ENCODE peak calls at places on chromosome 14, in ten cellular contexts. One of them, this sample, is unnamed.

GRCh38 chr14:100223332-100224171 is 15.4 kb upstream of the YY1 start:
- DNase-seq in caudate nucleus: no peak
- DNase-seq in Right ventricle myocardium superior: no peak
- DNase-seq in ELR: no peak
- DNase-seq in GOT3: no peak
- DNase-seq in HTR-8/SVneo: no peak
- DNase-seq in dermis blood vessel endothelial cell: no peak
- DNase-seq in GDM1: no peak
- DNase-seq in AG08395: no peak
- DNase-seq in germinal center: no peak
- DNase-seq in this sample: no peak

GRCh38 chr14:70096866-70097265 is 91.9 kb downstream of the SLC8A3 start:
- DNase-seq in Right ventricle myocardium superior: no peak
- DNase-seq in caudate nucleus: no peak
- DNase-seq in dermis blood vessel endothelial cell: peak; percentile 27
- DNase-seq in AG08395: no peak
- DNase-seq in germinal center: no peak
- DNase-seq in GOT3: no peak
- DNase-seq in GDM1: no peak
- DNase-seq in HTR-8/SVneo: peak; percentile 64
- DNase-seq in ELR: peak; percentile 32
- DNase-seq in this sample: no peak

GRCh38 chr14:75725481-75725880 is 64.4 kb downstream of the TTLL5 start:
- DNase-seq in ELR: no peak
- DNase-seq in caudate nucleus: no peak
- DNase-seq in AG08395: no peak
- DNase-seq in germinal center: no peak
- DNase-seq in HTR-8/SVneo: no peak
- DNase-seq in dermis blood vessel endothelial cell: no peak
- DNase-seq in Right ventricle myocardium superior: no peak
- DNase-seq in GDM1: no peak
- DNase-seq in GOT3: no peak
- DNase-seq in this sample: no peak

GRCh38 chr14:103740991-103741689 is 25.5 kb downstream of the ZFYVE21 start:
- DNase-seq in GOT3: no peak
- DNase-seq in HTR-8/SVneo: no peak
- DNase-seq in AG08395: peak; percentile 56
- DNase-seq in ELR: peak; percentile 45
- DNase-seq in dermis blood vessel endothelial cell: peak; percentile 64
- DNase-seq in germinal center: no peak
- DNase-seq in Right ventricle myocardium superior: no peak
- DNase-seq in caudate nucleus: no peak
- DNase-seq in GDM1: no peak
- DNase-seq in this sample: no peak

GRCh38 chr14:64706119-64706465 is 1.9 kb downstream of the PLEKHG3 start:
- DNase-seq in GOT3: no peak
- DNase-seq in caudate nucleus: no peak
- DNase-seq in germinal center: no peak
- DNase-seq in dermis blood vessel endothelial cell: no peak
- DNase-seq in ELR: no peak
- DNase-seq in Right ventricle myocardium superior: no peak
- DNase-seq in AG08395: no peak
- DNase-seq in GDM1: no peak
- DNase-seq in HTR-8/SVneo: no peak
- DNase-seq in this sample: no peak

GRCh38 chr14:96676161-96676560 is 121.0 kb upstream of the VRK1 start:
- DNase-seq in GOT3: no peak
- DNase-seq in germinal center: no peak
- DNase-seq in HTR-8/SVneo: no peak
- DNase-seq in ELR: peak; percentile 17
- DNase-seq in dermis blood vessel endothelial cell: no peak
- DNase-seq in AG08395: no peak
- DNase-seq in Right ventricle myocardium superior: no peak
- DNase-seq in GDM1: no peak
- DNase-seq in caudate nucleus: no peak
- DNase-seq in this sample: no peak

GRCh38 chr14:20247651-20248246 is 8.7 kb downstream of the OR11H4 start:
- DNase-seq in GOT3: no peak
- DNase-seq in ELR: peak; percentile 32
- DNase-seq in germinal center: no peak
- DNase-seq in AG08395: no peak
- DNase-seq in caudate nucleus: no peak
- DNase-seq in GDM1: no peak
- DNase-seq in Right ventricle myocardium superior: no peak
- DNase-seq in dermis blood vessel endothelial cell: peak; percentile 2
- DNase-seq in HTR-8/SVneo: no peak
- DNase-seq in this sample: no peak

GRCh38 chr14:68669101-68669500 is 123.8 kb downstream of the ZFP36L1 start:
- DNase-seq in ELR: no peak
- DNase-seq in dermis blood vessel endothelial cell: no peak
- DNase-seq in AG08395: no peak
- DNase-seq in Right ventricle myocardium superior: no peak
- DNase-seq in GOT3: no peak
- DNase-seq in germinal center: no peak
- DNase-seq in HTR-8/SVneo: no peak
- DNase-seq in GDM1: no peak
- DNase-seq in caudate nucleus: no peak
- DNase-seq in this sample: no peak

GRCh38 chr14:93965287-93965821 is 11.0 kb downstream of the ASB2 start:
- DNase-seq in GDM1: no peak
- DNase-seq in germinal center: no peak
- DNase-seq in AG08395: peak; percentile 88
- DNase-seq in dermis blood vessel endothelial cell: no peak
- DNase-seq in Right ventricle myocardium superior: no peak
- DNase-seq in HTR-8/SVneo: peak; percentile 35
- DNase-seq in ELR: peak; percentile 96
- DNase-seq in GOT3: no peak
- DNase-seq in caudate nucleus: no peak
- DNase-seq in this sample: no peak

GRCh38 chr14:29805415-29806123 is 122.1 kb downstream of the PRKD1 start:
- DNase-seq in dermis blood vessel endothelial cell: peak; percentile 68
- DNase-seq in AG08395: peak; percentile 64
- DNase-seq in GOT3: no peak
- DNase-seq in GDM1: no peak
- DNase-seq in caudate nucleus: peak; percentile 16
- DNase-seq in germinal center: no peak
- DNase-seq in Right ventricle myocardium superior: peak; percentile 81
- DNase-seq in ELR: peak; percentile 67
- DNase-seq in HTR-8/SVneo: peak; percentile 49
- DNase-seq in this sample: no peak

GRCh38 chr14:79057333-79057732 is 887.2 kb downstream of the NRXN3 start:
- DNase-seq in HTR-8/SVneo: no peak
- DNase-seq in caudate nucleus: no peak
- DNase-seq in dermis blood vessel endothelial cell: no peak
- DNase-seq in GDM1: no peak
- DNase-seq in ELR: peak; percentile 10
- DNase-seq in germinal center: no peak
- DNase-seq in AG08395: no peak
- DNase-seq in Right ventricle myocardium superior: no peak
- DNase-seq in GOT3: no peak
- DNase-seq in this sample: no peak

This sample was measured in GM19239.